ENCODE peak calls at places on chromosomes 5 and 9, in six cellular contexts. One of them, this sample, is unnamed.

GRCh38 chr5:141330299-141331080 is at the start of gene PCDHGA1:
- DNase-seq in activated effector memory CD4-positive, alpha-beta T cell treated with anti-CD3 and anti-CD28 coated beads, Interleukin-2, amount 50 U/mL, for 16 hours: peak
- DNase-seq in stimulated activated CD8-positive, alpha-beta memory T cell treated with anti-CD3 and anti-CD28 coated beads, Interleukin-7, amount 100 ng/mL, for 1 hour: no peak
- DNase-seq in Kasumi-1: no peak
- DNase-seq in RKO: peak
- DNase-seq in HS-5: peak
- DNase-seq in this sample: no peak

GRCh38 chr5:147750065-147750464 is 32.5 kb downstream of the JAKMIP2 start:
- DNase-seq in RKO: no peak
- DNase-seq in activated effector memory CD4-positive, alpha-beta T cell treated with anti-CD3 and anti-CD28 coated beads, Interleukin-2, amount 50 U/mL, for 16 hours: no peak
- DNase-seq in HS-5: no peak
- DNase-seq in stimulated activated CD8-positive, alpha-beta memory T cell treated with anti-CD3 and anti-CD28 coated beads, Interleukin-7, amount 100 ng/mL, for 1 hour: no peak
- DNase-seq in Kasumi-1: no peak
- DNase-seq in this sample: no peak

GRCh38 chr5:135306557-135306956 is 92.5 kb downstream of the MACROH2A1 start:
- DNase-seq in activated effector memory CD4-positive, alpha-beta T cell treated with anti-CD3 and anti-CD28 coated beads, Interleukin-2, amount 50 U/mL, for 16 hours: peak
- DNase-seq in HS-5: no peak
- DNase-seq in Kasumi-1: no peak
- DNase-seq in RKO: no peak
- DNase-seq in stimulated activated CD8-positive, alpha-beta memory T cell treated with anti-CD3 and anti-CD28 coated beads, Interleukin-7, amount 100 ng/mL, for 1 hour: no peak
- DNase-seq in this sample: no peak

GRCh38 chr9:114138537-114138936 is 16.8 kb upstream of the COL27A1 start:
- DNase-seq in HS-5: no peak
- DNase-seq in stimulated activated CD8-positive, alpha-beta memory T cell treated with anti-CD3 and anti-CD28 coated beads, Interleukin-7, amount 100 ng/mL, for 1 hour: no peak
- DNase-seq in RKO: no peak
- DNase-seq in Kasumi-1: no peak
- DNase-seq in activated effector memory CD4-positive, alpha-beta T cell treated with anti-CD3 and anti-CD28 coated beads, Interleukin-2, amount 50 U/mL, for 16 hours: no peak
- DNase-seq in this sample: no peak

GRCh38 chr5:75513841-75514240 is 2.1 kb downstream of the POLK start:
- DNase-seq in Kasumi-1: no peak
- DNase-seq in RKO: no peak
- DNase-seq in stimulated activated CD8-positive, alpha-beta memory T cell treated with anti-CD3 and anti-CD28 coated beads, Interleukin-7, amount 100 ng/mL, for 1 hour: no peak
- DNase-seq in HS-5: no peak
- DNase-seq in activated effector memory CD4-positive, alpha-beta T cell treated with anti-CD3 and anti-CD28 coated beads, Interleukin-2, amount 50 U/mL, for 16 hours: no peak
- DNase-seq in this sample: no peak

GRCh38 chr9:86183225-86183808 is 76.1 kb downstream of the C9orf153 start:
- DNase-seq in RKO: no peak
- DNase-seq in activated effector memory CD4-positive, alpha-beta T cell treated with anti-CD3 and anti-CD28 coated beads, Interleukin-2, amount 50 U/mL, for 16 hours: no peak
- DNase-seq in stimulated activated CD8-positive, alpha-beta memory T cell treated with anti-CD3 and anti-CD28 coated beads, Interleukin-7, amount 100 ng/mL, for 1 hour: no peak
- DNase-seq in Kasumi-1: no peak
- DNase-seq in HS-5: no peak
- DNase-seq in this sample: no peak

GRCh38 chr9:109033941-109034700 is 20.8 kb upstream of the CTNNAL1 start:
- DNase-seq in stimulated activated CD8-positive, alpha-beta memory T cell treated with anti-CD3 and anti-CD28 coated beads, Interleukin-7, amount 100 ng/mL, for 1 hour: no peak
- DNase-seq in Kasumi-1: no peak
- DNase-seq in RKO: no peak
- DNase-seq in HS-5: no peak
- DNase-seq in activated effector memory CD4-positive, alpha-beta T cell treated with anti-CD3 and anti-CD28 coated beads, Interleukin-2, amount 50 U/mL, for 16 hours: no peak
- DNase-seq in this sample: no peak

GRCh38 chr5:176814836-176815438 is 4.6 kb downstream of the UNC5A start:
- DNase-seq in activated effector memory CD4-positive, alpha-beta T cell treated with anti-CD3 and anti-CD28 coated beads, Interleukin-2, amount 50 U/mL, for 16 hours: no peak
- DNase-seq in Kasumi-1: no peak
- DNase-seq in stimulated activated CD8-positive, alpha-beta memory T cell treated with anti-CD3 and anti-CD28 coated beads, Interleukin-7, amount 100 ng/mL, for 1 hour: no peak
- DNase-seq in RKO: no peak
- DNase-seq in HS-5: no peak
- DNase-seq in this sample: no peak

GRCh38 chr9:89922099-89922498 is 317.3 kb downstream of the GADD45G start:
- DNase-seq in stimulated activated CD8-positive, alpha-beta memory T cell treated with anti-CD3 and anti-CD28 coated beads, Interleukin-7, amount 100 ng/mL, for 1 hour: no peak
- DNase-seq in activated effector memory CD4-positive, alpha-beta T cell treated with anti-CD3 and anti-CD28 coated beads, Interleukin-2, amount 50 U/mL, for 16 hours: no peak
- DNase-seq in RKO: no peak
- DNase-seq in Kasumi-1: no peak
- DNase-seq in HS-5: no peak
- DNase-seq in this sample: no peak

GRCh38 chr5:80998590-80998979 is 38.4 kb downstream of the RASGRF2 start:
- DNase-seq in stimulated activated CD8-positive, alpha-beta memory T cell treated with anti-CD3 and anti-CD28 coated beads, Interleukin-7, amount 100 ng/mL, for 1 hour: no peak
- DNase-seq in HS-5: no peak
- DNase-seq in Kasumi-1: no peak
- DNase-seq in activated effector memory CD4-positive, alpha-beta T cell treated with anti-CD3 and anti-CD28 coated beads, Interleukin-2, amount 50 U/mL, for 16 hours: no peak
- DNase-seq in RKO: no peak
- DNase-seq in this sample: no peak

GRCh38 chr5:81402180-81402930 is 8.4 kb upstream of the ACOT12 start:
- DNase-seq in RKO: no peak
- DNase-seq in Kasumi-1: no peak
- DNase-seq in HS-5: no peak
- DNase-seq in stimulated activated CD8-positive, alpha-beta memory T cell treated with anti-CD3 and anti-CD28 coated beads, Interleukin-7, amount 100 ng/mL, for 1 hour: no peak
- DNase-seq in activated effector memory CD4-positive, alpha-beta T cell treated with anti-CD3 and anti-CD28 coated beads, Interleukin-2, amount 50 U/mL, for 16 hours: no peak
- DNase-seq in this sample: no peak

GRCh38 chr5:140109050-140109817 is 4.7 kb upstream of the PURA start:
- DNase-seq in Kasumi-1: no peak
- DNase-seq in activated effector memory CD4-positive, alpha-beta T cell treated with anti-CD3 and anti-CD28 coated beads, Interleukin-2, amount 50 U/mL, for 16 hours: no peak
- DNase-seq in RKO: peak
- DNase-seq in stimulated activated CD8-positive, alpha-beta memory T cell treated with anti-CD3 and anti-CD28 coated beads, Interleukin-7, amount 100 ng/mL, for 1 hour: no peak
- DNase-seq in HS-5: no peak
- DNase-seq in this sample: no peak